ENCODE peak calls at places on chromosomes 7 and 10, in seven cellular contexts. One of them, this sample, is unnamed.

GRCh38 chr7:6398943-6399342 is 48.8 kb downstream of the DAGLB start:
- DNase-seq in fibroblast of the aortic adventitia: no peak
- DNase-seq in uterus: no peak
- DNase-seq in CD8-positive, alpha-beta T cell: no peak
- DNase-seq in adipocyte: no peak
- DNase-seq in tibial nerve: no peak
- DNase-seq in GM06990: no peak
- DNase-seq in this sample: no peak

GRCh38 chr7:16603633-16604032 is 41.9 kb downstream of the ANKMY2 start:
- DNase-seq in fibroblast of the aortic adventitia: no peak
- DNase-seq in uterus: no peak
- DNase-seq in CD8-positive, alpha-beta T cell: no peak
- DNase-seq in adipocyte: no peak
- DNase-seq in tibial nerve: no peak
- DNase-seq in GM06990: no peak
- DNase-seq in this sample: no peak

GRCh38 chr7:75534727-75535307 is 42.7 kb downstream of the SPDYE5 start:
- DNase-seq in fibroblast of the aortic adventitia: peak; percentile 10
- DNase-seq in uterus: no peak
- DNase-seq in CD8-positive, alpha-beta T cell: no peak
- DNase-seq in adipocyte: peak; percentile 61
- DNase-seq in tibial nerve: no peak
- DNase-seq in GM06990: peak; percentile 55
- DNase-seq in this sample: no peak

GRCh38 chr7:17289074-17289665 is 9.3 kb upstream of the AHR start:
- DNase-seq in fibroblast of the aortic adventitia: peak; percentile 77
- DNase-seq in uterus: no peak
- DNase-seq in CD8-positive, alpha-beta T cell: no peak
- DNase-seq in adipocyte: peak; percentile 72
- DNase-seq in tibial nerve: peak; percentile 56
- DNase-seq in GM06990: no peak
- DNase-seq in this sample: no peak

GRCh38 chr10:7408003-7408493 is 2.8 kb downstream of the SFMBT2 start:
- DNase-seq in fibroblast of the aortic adventitia: no peak
- DNase-seq in uterus: peak; percentile 46
- DNase-seq in CD8-positive, alpha-beta T cell: peak; percentile 50
- DNase-seq in adipocyte: no peak
- DNase-seq in tibial nerve: no peak
- DNase-seq in GM06990: peak; percentile 77
- DNase-seq in this sample: peak; percentile 77

GRCh38 chr10:97210576-97210975 is 24.8 kb upstream of the SLIT1 start:
- DNase-seq in fibroblast of the aortic adventitia: peak; percentile 78
- DNase-seq in uterus: peak; percentile 54
- DNase-seq in CD8-positive, alpha-beta T cell: peak; percentile 71
- DNase-seq in adipocyte: peak; percentile 85
- DNase-seq in tibial nerve: peak; percentile 92
- DNase-seq in GM06990: no peak
- DNase-seq in this sample: peak; percentile 90

GRCh38 chr7:151813997-151814396 is 62.9 kb downstream of the PRKAG2 start:
- DNase-seq in fibroblast of the aortic adventitia: no peak
- DNase-seq in uterus: no peak
- DNase-seq in CD8-positive, alpha-beta T cell: no peak
- DNase-seq in adipocyte: peak; percentile 19
- DNase-seq in tibial nerve: no peak
- DNase-seq in GM06990: no peak
- DNase-seq in this sample: no peak

GRCh38 chr10:46019541-46020343 is 10.7 kb downstream of the NCOA4 start:
- DNase-seq in fibroblast of the aortic adventitia: no peak
- DNase-seq in uterus: no peak
- DNase-seq in CD8-positive, alpha-beta T cell: no peak
- DNase-seq in adipocyte: no peak
- DNase-seq in tibial nerve: peak; percentile 12
- DNase-seq in GM06990: peak; percentile 15
- DNase-seq in this sample: no peak

GRCh38 chr7:46660402-46660801 is 739.3 kb upstream of the IGFBP3 start:
- DNase-seq in fibroblast of the aortic adventitia: no peak
- DNase-seq in uterus: no peak
- DNase-seq in CD8-positive, alpha-beta T cell: no peak
- DNase-seq in adipocyte: no peak
- DNase-seq in tibial nerve: no peak
- DNase-seq in GM06990: no peak
- DNase-seq in this sample: no peak

GRCh38 chr10:50439806-50440205 is 183.9 kb downstream of the SGMS1 start:
- DNase-seq in fibroblast of the aortic adventitia: no peak
- DNase-seq in uterus: no peak
- DNase-seq in CD8-positive, alpha-beta T cell: no peak
- DNase-seq in adipocyte: peak; percentile 32
- DNase-seq in tibial nerve: no peak
- DNase-seq in GM06990: no peak
- DNase-seq in this sample: no peak

GRCh38 chr7:154676422-154677073 is 326.4 kb downstream of the PAXIP1 start:
- DNase-seq in fibroblast of the aortic adventitia: no peak
- DNase-seq in uterus: no peak
- DNase-seq in CD8-positive, alpha-beta T cell: no peak
- DNase-seq in adipocyte: no peak
- DNase-seq in tibial nerve: no peak
- DNase-seq in GM06990: no peak
- DNase-seq in this sample: no peak

GRCh38 chr10:37654466-37654865 is 202.9 kb downstream of the ZNF248 start:
- DNase-seq in fibroblast of the aortic adventitia: no peak
- DNase-seq in uterus: no peak
- DNase-seq in CD8-positive, alpha-beta T cell: no peak
- DNase-seq in adipocyte: no peak
- DNase-seq in tibial nerve: no peak
- DNase-seq in GM06990: no peak
- DNase-seq in this sample: no peak

GRCh38 chr7:97075928-97076327 is 41.6 kb upstream of the SDHAF3 start:
- DNase-seq in fibroblast of the aortic adventitia: no peak
- DNase-seq in uterus: no peak
- DNase-seq in CD8-positive, alpha-beta T cell: no peak
- DNase-seq in adipocyte: no peak
- DNase-seq in tibial nerve: no peak
- DNase-seq in GM06990: no peak
- DNase-seq in this sample: no peak

GRCh38 chr7:157619753-157620525 is 283.1 kb downstream of the DNAJB6 start:
- DNase-seq in fibroblast of the aortic adventitia: no peak
- DNase-seq in uterus: no peak
- DNase-seq in CD8-positive, alpha-beta T cell: no peak
- DNase-seq in adipocyte: no peak
- DNase-seq in tibial nerve: no peak
- DNase-seq in GM06990: no peak
- DNase-seq in this sample: no peak

GRCh38 chr10:5668429-5668828 is 2.0 kb upstream of the ASB13 start:
- DNase-seq in fibroblast of the aortic adventitia: no peak
- DNase-seq in uterus: no peak
- DNase-seq in CD8-positive, alpha-beta T cell: no peak
- DNase-seq in adipocyte: no peak
- DNase-seq in tibial nerve: no peak
- DNase-seq in GM06990: no peak
- DNase-seq in this sample: no peak
- H3K4me3 ChIP-seq in fibroblast of the aortic adventitia: no peak overlapping the region
- H3K4me3 ChIP-seq in uterus: no peak overlapping the region
- H3K4me3 ChIP-seq in CD8-positive, alpha-beta T cell: no peak overlapping the region
- H3K4me3 ChIP-seq in adipocyte: no peak overlapping the region
- H3K4me3 ChIP-seq in tibial nerve: no peak overlapping the region
- H3K4me3 ChIP-seq in GM06990: no peak overlapping the region
- H3K4me3 ChIP-seq in this sample: no peak overlapping the region

GRCh38 chr7:11751807-11752389 is 80.1 kb downstream of the THSD7A start:
- DNase-seq in fibroblast of the aortic adventitia: no peak
- DNase-seq in uterus: no peak
- DNase-seq in CD8-positive, alpha-beta T cell: no peak
- DNase-seq in adipocyte: no peak
- DNase-seq in tibial nerve: no peak
- DNase-seq in GM06990: no peak
- DNase-seq in this sample: no peak
- H3K4me3 ChIP-seq in fibroblast of the aortic adventitia: no peak overlapping the region
- H3K4me3 ChIP-seq in uterus: no peak overlapping the region
- H3K4me3 ChIP-seq in CD8-positive, alpha-beta T cell: no peak overlapping the region
- H3K4me3 ChIP-seq in adipocyte: no peak overlapping the region
- H3K4me3 ChIP-seq in tibial nerve: no peak overlapping the region
- H3K4me3 ChIP-seq in GM06990: no peak overlapping the region
- H3K4me3 ChIP-seq in this sample: no peak overlapping the region

DNA sequence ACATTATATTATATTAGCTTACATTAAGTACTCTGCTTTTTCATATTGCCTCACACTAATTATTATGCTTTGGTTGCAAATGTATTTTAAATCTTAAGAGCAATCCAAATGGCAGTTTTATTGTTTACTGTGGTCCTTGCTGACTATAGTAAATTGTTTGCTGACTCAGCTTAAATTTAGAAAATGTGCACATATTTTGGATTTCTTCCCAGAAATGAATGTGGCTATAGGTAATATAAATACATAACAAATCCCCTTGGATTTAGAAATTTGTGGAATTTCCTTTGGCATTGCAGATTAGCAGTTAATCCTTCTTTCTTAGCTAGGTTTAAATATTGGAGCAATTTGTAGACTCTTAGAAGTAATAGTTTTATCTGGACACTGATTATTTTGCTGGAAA is 565.8 kb downstream of the NRG3 start:
- DNase-seq in fibroblast of the aortic adventitia: no peak
- DNase-seq in uterus: no peak
- DNase-seq in CD8-positive, alpha-beta T cell: no peak
- DNase-seq in adipocyte: no peak
- DNase-seq in tibial nerve: no peak
- DNase-seq in GM06990: no peak
- DNase-seq in this sample: no peak
- H3K4me3 ChIP-seq in fibroblast of the aortic adventitia: no peak overlapping the region
- H3K4me3 ChIP-seq in uterus: no peak overlapping the region
- H3K4me3 ChIP-seq in CD8-positive, alpha-beta T cell: no peak overlapping the region
- H3K4me3 ChIP-seq in adipocyte: no peak overlapping the region
- H3K4me3 ChIP-seq in tibial nerve: no peak overlapping the region
- H3K4me3 ChIP-seq in GM06990: no peak overlapping the region
- H3K4me3 ChIP-seq in this sample: no peak overlapping the region

DNA sequence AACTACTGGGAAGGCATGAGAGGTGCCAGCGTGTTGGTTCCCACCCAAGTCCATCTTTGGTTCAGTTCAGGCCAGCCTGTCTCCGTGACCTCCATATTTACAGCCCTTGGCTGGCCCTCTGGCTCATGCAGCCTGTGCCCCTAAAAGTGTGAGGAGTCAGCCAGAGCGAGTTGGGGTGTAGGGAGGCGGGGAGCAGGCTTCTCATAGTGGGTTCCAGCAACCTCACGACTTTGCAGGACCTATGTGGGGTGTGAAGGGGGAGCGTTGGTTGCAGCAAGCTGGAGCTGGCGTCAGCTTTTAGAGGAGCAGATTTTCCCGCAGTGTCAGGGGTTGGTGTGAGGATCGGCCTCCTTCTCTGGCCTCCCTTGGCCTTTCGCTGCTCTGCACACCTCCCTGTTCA is 9.8 kb downstream of the TSPAN14 start:
- DNase-seq in fibroblast of the aortic adventitia: no peak
- DNase-seq in uterus: no peak
- DNase-seq in CD8-positive, alpha-beta T cell: no peak
- DNase-seq in adipocyte: no peak
- DNase-seq in tibial nerve: no peak
- DNase-seq in GM06990: no peak
- DNase-seq in this sample: no peak
- H3K4me3 ChIP-seq in fibroblast of the aortic adventitia: no peak overlapping the region
- H3K4me3 ChIP-seq in uterus: no peak overlapping the region
- H3K4me3 ChIP-seq in CD8-positive, alpha-beta T cell: peak overlapping the region; percentile 2
- H3K4me3 ChIP-seq in adipocyte: peak overlapping the region; percentile 71
- H3K4me3 ChIP-seq in tibial nerve: no peak overlapping the region
- H3K4me3 ChIP-seq in GM06990: no peak overlapping the region
- H3K4me3 ChIP-seq in this sample: no peak overlapping the region

GRCh38 chr10:103478671-103479070 is 369 bp downstream of the CALHM3 start:
- DNase-seq in fibroblast of the aortic adventitia: no peak
- DNase-seq in uterus: no peak
- DNase-seq in CD8-positive, alpha-beta T cell: no peak
- DNase-seq in adipocyte: no peak
- DNase-seq in tibial nerve: no peak
- DNase-seq in GM06990: no peak
- DNase-seq in this sample: no peak
- H3K4me3 ChIP-seq in fibroblast of the aortic adventitia: no peak overlapping the region
- H3K4me3 ChIP-seq in uterus: no peak overlapping the region
- H3K4me3 ChIP-seq in CD8-positive, alpha-beta T cell: no peak overlapping the region
- H3K4me3 ChIP-seq in adipocyte: no peak overlapping the region
- H3K4me3 ChIP-seq in tibial nerve: no peak overlapping the region
- H3K4me3 ChIP-seq in GM06990: no peak overlapping the region
- H3K4me3 ChIP-seq in this sample: no peak overlapping the region

GRCh38 chr7:94401411-94401810 is 6.7 kb downstream of the COL1A2 start:
- DNase-seq in fibroblast of the aortic adventitia: peak; percentile 72
- DNase-seq in uterus: no peak
- DNase-seq in CD8-positive, alpha-beta T cell: no peak
- DNase-seq in adipocyte: no peak
- DNase-seq in tibial nerve: no peak
- DNase-seq in GM06990: no peak
- DNase-seq in this sample: no peak

GRCh38 chr7:94403546-94403945 is 8.9 kb downstream of the COL1A2 start:
- DNase-seq in fibroblast of the aortic adventitia: peak; percentile 46
- DNase-seq in uterus: no peak
- DNase-seq in CD8-positive, alpha-beta T cell: no peak
- DNase-seq in adipocyte: no peak
- DNase-seq in tibial nerve: no peak
- DNase-seq in GM06990: no peak
- DNase-seq in this sample: no peak

GRCh38 chr7:94400022-94400421 is 5.3 kb downstream of the COL1A2 start:
- DNase-seq in fibroblast of the aortic adventitia: peak; percentile 59
- DNase-seq in uterus: no peak
- DNase-seq in CD8-positive, alpha-beta T cell: no peak
- DNase-seq in adipocyte: peak; percentile 44
- DNase-seq in tibial nerve: no peak
- DNase-seq in GM06990: no peak
- DNase-seq in this sample: no peak

GRCh38 chr7:94397721-94398120 is 3.0 kb downstream of the COL1A2 start:
- DNase-seq in fibroblast of the aortic adventitia: peak; percentile 68
- DNase-seq in uterus: no peak
- DNase-seq in CD8-positive, alpha-beta T cell: no peak
- DNase-seq in adipocyte: peak; percentile 62
- DNase-seq in tibial nerve: no peak
- DNase-seq in GM06990: no peak
- DNase-seq in this sample: no peak

GRCh38 chr7:94400643-94401042 is 5.9 kb downstream of the COL1A2 start:
- DNase-seq in fibroblast of the aortic adventitia: peak; percentile 54
- DNase-seq in uterus: no peak
- DNase-seq in CD8-positive, alpha-beta T cell: no peak
- DNase-seq in adipocyte: peak; percentile 37
- DNase-seq in tibial nerve: no peak
- DNase-seq in GM06990: no peak
- DNase-seq in this sample: no peak
- H3K4me3 ChIP-seq in fibroblast of the aortic adventitia: peak overlapping the region; percentile 96
- H3K4me3 ChIP-seq in uterus: no peak overlapping the region
- H3K4me3 ChIP-seq in CD8-positive, alpha-beta T cell: no peak overlapping the region
- H3K4me3 ChIP-seq in adipocyte: peak overlapping the region; percentile 88
- H3K4me3 ChIP-seq in tibial nerve: no peak overlapping the region
- H3K4me3 ChIP-seq in GM06990: no peak overlapping the region
- H3K4me3 ChIP-seq in this sample: no peak overlapping the region

This sample was measured in H7.